ENCODE peak calls at places on chromosomes 5 and 9, in eight cellular contexts. Q, F, R, J, L, N, E and H are unnamed samples.
A peak's percentile ranks its signal among the peaks of the same experiment; 100 is the strongest.

GRCh38 chr5:116137544-116138378 is 52.9 kb downstream of the COMMD10 start:
- DNase-seq in E (no peak), N (peak; percentile 68), R (no peak), J (no peak), F (peak; percentile 71), Q (no peak), L (no peak), H (no peak)

GRCh38 chr9:104881991-104882555 is 45.9 kb downstream of the ABCA1 start:
- DNase-seq in R (no peak), E (no peak), L (no peak), Q (no peak), N (peak; percentile 46), F (no peak), J (no peak), H (no peak)

GRCh38 chr5:6634788-6635430 is 1.7 kb downstream of the SRD5A1 start:
- DNase-seq in Q (no peak), N (no peak), E (no peak), R (no peak), L (no peak), F (no peak), J (no peak), H (no peak)

GRCh38 chr5:111072949-111073682 is 1.6 kb downstream of the TSLP start:
- DNase-seq in N (peak; percentile 68), E (peak; percentile 61), R (peak; percentile 8), J (peak; percentile 26), F (no peak), L (peak; percentile 78), Q (peak; percentile 65), H (no peak)

GRCh38 chr5:138752951-138753793 is at the start of gene CTNNA1:
- DNase-seq in J (peak; percentile 25), Q (peak; percentile 21), R (peak; percentile 60), N (peak; percentile 88), L (peak; percentile 91), E (peak; percentile 86), F (peak; percentile 64), H (peak; percentile 78)

GRCh38 chr9:124873664-124874063 is 11.7 kb downstream of the ARPC5L start:
- DNase-seq in E (no peak), N (no peak), L (no peak), Q (no peak), R (no peak), F (no peak), J (no peak), H (peak; percentile 94)

GRCh38 chr9:103169798-103170197 is 174.7 kb downstream of the CYLC2 start:
- DNase-seq in J (no peak), N (no peak), E (no peak), Q (no peak), L (no peak), F (no peak), R (no peak), H (no peak)

GRCh38 chr5:58224661-58225060 is 235.2 kb downstream of the PLK2 start:
- DNase-seq in E (no peak), R (no peak), L (no peak), J (no peak), N (no peak), Q (no peak), F (no peak), H (no peak)

GRCh38 chr5:172565455-172565854 is 75.6 kb upstream of the NEURL1B start:
- DNase-seq in Q (no peak), J (no peak), R (no peak), N (no peak), L (no peak), E (no peak), F (no peak), H (no peak)

GRCh38 chr5:31671339-31671741 is 32.4 kb downstream of the PDZD2 start:
- DNase-seq in N (peak; percentile 73), F (no peak), L (no peak), Q (no peak), J (no peak), E (no peak), R (no peak), H (no peak)

GRCh38 chr5:108642170-108642906 is 105.4 kb upstream of the FER start:
- DNase-seq in N (peak; percentile 83), F (peak; percentile 54), Q (peak; percentile 35), E (peak; percentile 58), L (peak; percentile 73), J (peak; percentile 1), R (peak; percentile 6), H (peak; percentile 57)

GRCh38 chr9:17509151-17509550 is 69.7 kb upstream of the SH3GL2 start:
- DNase-seq in R (no peak), F (no peak), E (no peak), J (no peak), N (no peak), Q (no peak), L (no peak), H (no peak)

GRCh38 chr5:89346573-89346972 is 463.6 kb upstream of the MEF2C start:
- DNase-seq in J (no peak), R (no peak), N (no peak), E (no peak), F (no peak), L (no peak), Q (no peak), H (no peak)

GRCh38 chr5:156474251-156474650 is 147.3 kb downstream of the SGCD start:
- DNase-seq in L (no peak), N (peak; percentile 23), J (no peak), R (no peak), F (no peak), Q (no peak), E (no peak), H (no peak)